ENCODE peak calls at places on chromosome 20, in nine cellular contexts. S, Q, V, D, B, Y, F, M and N are unnamed samples.

GRCh38 chr20:22652685-22653568 is 68.6 kb upstream of the FOXA2 start:
- DNase-seq in M (peak), S (no peak), Q (no peak), B (no peak), Y (no peak), F (no peak), V (no peak), D (no peak), N (no peak)

GRCh38 chr20:36179170-36179945 is 24.8 kb downstream of the EPB41L1 start:
- DNase-seq in V (no peak), S (no peak), D (no peak), B (no peak), M (no peak), F (no peak), Y (no peak), Q (no peak), N (no peak)

GRCh38 chr20:58065508-58066361 is 162.7 kb downstream of the ANKRD60 start:
- DNase-seq in F (no peak), V (peak), B (no peak), M (peak), Y (no peak), Q (no peak), S (peak), D (no peak), N (no peak)

GRCh38 chr20:53578492-53579222 is 15.0 kb downstream of the ZNF217 start:
- DNase-seq in S (peak), D (peak), F (peak), V (peak), Q (peak), M (peak), B (peak), Y (peak), N (peak)

GRCh38 chr20:50601511-50602431 is 89.6 kb downstream of the RIPOR3 start:
- DNase-seq in V (no peak), D (no peak), F (no peak), Y (no peak), B (no peak), M (no peak), Q (no peak), S (no peak), N (no peak)

GRCh38 chr20:15320941-15321340 is 983.5 kb upstream of the FLRT3 start:
- DNase-seq in Y (no peak), D (no peak), M (no peak), S (no peak), B (no peak), Q (no peak), F (no peak), V (no peak), N (no peak)

GRCh38 chr20:36372671-36373070 is 66.5 kb downstream of the DLGAP4 start:
- DNase-seq in Q (no peak), Y (no peak), M (no peak), F (no peak), D (no peak), V (no peak), B (no peak), S (no peak), N (no peak)

GRCh38 chr20:2593756-2594155 is 57.4 kb downstream of the TMC2 start:
- DNase-seq in S (no peak), Q (no peak), Y (no peak), D (no peak), B (no peak), M (no peak), V (no peak), F (no peak), N (no peak)

GRCh38 chr20:23445596-23446217 is 6.2 kb downstream of the CSTL1 start:
- DNase-seq in Y (no peak), Q (no peak), B (no peak), M (no peak), S (peak), F (no peak), V (peak), D (no peak), N (peak)

GRCh38 chr20:61724376-61724775 is 341.3 kb downstream of the TAF4 start:
- DNase-seq in Y (no peak), M (peak), D (no peak), V (no peak), F (peak), B (no peak), Q (no peak), S (no peak), N (no peak)
- TF ChIP-seq CTCF in Y (no peak), M (peak), D (peak), V (peak), F (no peak), B (no peak), Q (no peak), S (peak), N (peak)

GRCh38 chr20:32077192-32077591 is 25.1 kb downstream of the HCK start:
- DNase-seq in M (no peak), V (no peak), S (no peak), Y (no peak), F (no peak), Q (no peak), D (no peak), B (no peak), N (no peak)
- TF ChIP-seq CTCF in M (no peak), V (no peak), S (no peak), Y (no peak), F (no peak), Q (no peak), D (no peak), B (no peak), N (no peak)

DNA sequence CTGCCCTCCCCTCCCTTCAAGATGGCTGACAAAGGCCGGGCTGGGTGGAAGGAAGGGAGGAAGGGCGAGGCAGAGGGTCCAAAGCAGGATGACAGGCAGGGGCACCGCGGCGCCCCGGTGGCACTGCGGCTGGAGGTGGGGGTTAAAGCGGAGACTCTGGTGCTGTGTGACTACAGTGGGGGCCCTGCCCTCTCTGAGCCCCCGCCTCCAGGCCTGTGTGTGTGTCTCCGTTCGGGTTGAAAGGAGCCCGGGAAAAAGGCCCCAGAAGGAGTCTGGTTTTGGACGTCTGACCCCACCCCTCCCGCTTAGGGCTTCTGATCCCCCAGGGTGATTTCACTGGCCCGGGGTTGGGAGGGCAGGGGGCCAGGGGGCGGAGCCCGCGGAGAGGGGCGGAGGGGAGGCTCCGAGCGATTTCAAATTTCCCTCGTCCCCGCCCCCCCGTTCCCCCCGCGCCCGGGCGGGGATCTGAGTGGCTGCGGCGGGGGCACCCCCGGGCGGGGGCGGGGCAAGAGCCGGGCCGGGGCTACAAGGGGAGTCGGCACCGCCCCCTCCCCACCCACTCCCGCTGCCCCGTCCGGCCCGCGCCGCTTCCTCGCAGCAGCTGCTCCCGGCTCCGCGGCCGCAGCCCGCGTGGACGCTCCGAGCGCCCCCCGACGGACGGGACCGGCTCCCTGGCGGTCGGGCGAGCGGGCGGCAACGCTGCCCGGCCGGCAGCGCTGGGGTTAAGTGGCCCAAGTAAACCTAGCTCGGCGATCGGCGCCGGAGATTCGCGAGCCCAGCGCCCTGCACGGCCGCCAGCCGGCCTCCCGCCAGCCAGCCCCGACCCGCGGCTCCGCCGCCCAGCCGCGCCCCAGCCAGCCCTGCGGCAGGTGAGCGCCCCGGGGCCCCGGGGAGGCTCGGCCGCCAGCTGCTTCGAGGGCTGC is at the start of gene DNMT3B:
- DNase-seq in M (peak), D (peak), F (peak), S (no peak), Q (peak), Y (no peak), B (peak), V (peak), N (no peak)
- TF ChIP-seq CTCF in M (peak), D (peak), F (no peak), S (peak), Q (no peak), Y (peak), B (no peak), V (peak), N (no peak)

DNA sequence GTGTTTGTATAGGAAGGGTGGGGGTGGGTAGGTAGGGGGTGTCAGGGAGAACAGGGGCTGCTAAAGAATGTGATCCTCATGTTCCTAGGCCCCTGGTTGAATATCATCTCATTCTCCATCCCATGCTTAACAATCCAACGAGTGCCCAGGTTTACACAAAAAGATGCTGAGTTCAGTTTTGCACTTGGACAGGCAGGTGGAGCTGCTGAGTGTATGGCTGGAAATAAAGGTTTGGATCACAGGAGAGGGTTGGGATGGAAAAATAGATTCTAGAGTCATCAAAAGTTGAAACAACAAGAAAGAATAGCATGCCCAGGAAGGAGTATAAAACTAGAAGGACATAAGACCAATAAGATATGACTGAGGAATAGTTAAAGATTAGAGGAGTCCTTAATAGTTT is 14.2 kb downstream of the CHD6 start:
- DNase-seq in F (no peak), Y (no peak), Q (no peak), M (no peak), D (no peak), S (no peak), B (no peak), V (no peak), N (no peak)
- TF ChIP-seq CTCF in F (peak), Y (no peak), Q (no peak), M (peak), D (no peak), S (no peak), B (no peak), V (peak), N (no peak)

DNA sequence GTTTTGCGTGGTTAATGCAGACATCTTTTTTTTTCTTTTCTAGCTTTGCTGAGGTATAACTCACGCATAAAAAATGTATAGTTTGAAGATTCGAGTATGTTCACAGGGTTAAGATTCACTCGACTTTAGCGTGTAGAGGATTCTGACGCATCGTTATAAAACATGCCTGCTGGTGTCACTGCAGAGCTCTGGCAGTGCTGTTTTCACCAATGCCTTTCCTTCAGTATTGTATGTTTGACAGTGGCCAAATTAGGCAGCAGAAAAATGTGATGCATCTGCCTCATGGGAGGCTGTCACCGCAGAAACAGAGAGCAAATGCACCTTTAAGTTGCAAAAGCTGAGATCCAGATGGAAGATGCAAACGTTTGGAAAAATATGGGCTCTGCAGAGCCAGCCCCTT is 18.0 kb upstream of the SIRPB2 start:
- DNase-seq in Y (no peak), D (peak), F (peak), Q (peak), S (no peak), M (peak), V (peak), B (no peak), N (no peak)
- TF ChIP-seq CTCF in Y (peak), D (no peak), F (peak), Q (peak), S (peak), M (peak), V (peak), B (peak), N (peak)

GRCh38 chr20:34249291-34249690 is 8.1 kb downstream of the ASIP start:
- DNase-seq in Q (no peak), B (no peak), M (no peak), Y (no peak), V (no peak), D (peak), S (peak), F (no peak), N (peak)
- TF ChIP-seq CTCF in Q (no peak), B (no peak), M (no peak), Y (no peak), V (no peak), D (no peak), S (no peak), F (no peak), N (no peak)

DNA sequence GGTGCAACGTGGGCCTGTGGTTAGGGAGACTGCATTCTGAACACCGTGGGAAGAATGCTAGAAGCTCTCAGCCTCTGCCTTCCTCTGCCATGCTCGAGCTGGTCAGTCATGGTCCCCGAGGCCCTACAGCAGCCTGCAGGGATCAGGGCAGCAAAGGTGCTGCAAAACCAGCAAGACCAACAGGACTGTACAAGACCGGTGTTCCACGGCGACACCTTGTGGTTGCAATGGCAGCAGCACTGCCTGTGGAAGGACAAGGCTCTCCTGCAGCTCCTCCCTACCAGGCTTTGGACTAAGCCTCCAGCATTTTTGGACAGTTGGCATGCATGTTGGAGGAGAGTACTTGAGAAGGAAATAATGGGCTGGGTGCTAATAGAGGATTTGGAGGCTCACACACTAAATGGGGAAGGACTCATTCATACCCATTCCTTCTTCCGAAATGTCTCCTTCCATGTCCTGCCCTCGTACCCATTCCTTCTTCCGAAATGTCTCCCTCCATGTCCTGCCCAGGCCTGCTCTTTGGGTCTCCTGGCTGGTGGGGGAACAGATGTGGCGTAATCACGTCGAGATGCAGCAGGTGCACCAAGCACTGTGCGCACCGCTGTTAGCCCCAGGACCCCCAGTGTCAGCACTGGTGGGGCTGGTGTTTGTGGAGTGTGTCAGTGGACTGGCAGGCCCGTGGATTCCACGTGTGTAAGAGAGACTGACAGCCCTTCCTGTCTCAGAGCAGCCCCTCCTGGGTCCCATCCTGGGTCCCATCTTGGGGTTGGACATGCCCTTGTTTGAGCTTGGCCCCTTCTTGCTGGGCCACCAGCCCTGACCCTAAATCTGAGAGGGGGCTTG is 18.6 kb upstream of the MYT1 start:
- DNase-seq in V (no peak), S (no peak), Q (no peak), Y (no peak), B (no peak), D (no peak), F (no peak), M (peak), N (no peak)
- TF ChIP-seq CTCF in V (peak), S (peak), Q (no peak), Y (no peak), B (no peak), D (no peak), F (no peak), M (peak), N (no peak)